ENCODE peak calls at places on chromosome 21, in four cellular contexts. S is H1, D is NT2/D1, E is HepG2. J is an unnamed sample.
A peak's percentile ranks its signal among the peaks of the same experiment; 100 is the strongest.

GRCh38 chr21:26070121-26070520 is 100.4 kb downstream of the APP start:
- DNase-seq in E (no peak), D (no peak), S (no peak), J (no peak)

GRCh38 chr21:25457411-25457810 is 149.9 kb downstream of the MRPL39 start:
- DNase-seq in S (no peak), E (no peak), D (no peak), J (peak; percentile 83)

GRCh38 chr21:45781741-45782140 is 138.2 kb downstream of the PCBP3 start:
- DNase-seq in D (no peak), E (no peak), S (no peak), J (no peak)

GRCh38 chr21:35303085-35303484 is 254.0 kb upstream of the RUNX1 start:
- DNase-seq in E (no peak), D (no peak), S (no peak), J (no peak)

GRCh38 chr21:25664462-25665070 is 25.5 kb downstream of the JAM2 start:
- DNase-seq in S (no peak), D (no peak), E (no peak), J (no peak)

GRCh38 chr21:44697811-44698734 is 1.1 kb downstream of the KRTAP10-12 start:
- DNase-seq in D (no peak), E (peak; percentile 69), S (no peak), J (no peak)

GRCh38 chr21:32372755-32373154 is 20.1 kb downstream of the URB1 start:
- DNase-seq in D (no peak), S (no peak), E (no peak), J (no peak)

GRCh38 chr21:20737227-20737626 is 261.0 kb upstream of the NCAM2 start:
- DNase-seq in S (no peak), D (no peak), E (no peak), J (no peak)

GRCh38 chr21:16633851-16634521 is 878.9 kb upstream of the CXADR start:
- DNase-seq in S (no peak), E (no peak), D (no peak), J (no peak)

GRCh38 chr21:20729376-20729775 is 268.8 kb upstream of the NCAM2 start:
- DNase-seq in D (no peak), S (no peak), E (no peak), J (no peak)

GRCh38 chr21:39647476-39647875 is 34.7 kb downstream of the B3GALT5 start:
- DNase-seq in E (no peak), D (peak; percentile 46), S (no peak), J (no peak)
- TF ChIP-seq YY1 in E (no peak), D (no peak), S (no peak), J (no peak)

GRCh38 chr21:19695796-19696195 is 1292.2 kb upstream of the TMPRSS15 start:
- DNase-seq in E (no peak), S (no peak), D (no peak), J (no peak)

GRCh38 chr21:19692231-19692630 is 1288.6 kb upstream of the TMPRSS15 start:
- DNase-seq in E (no peak), S (no peak), D (no peak), J (no peak)
- TF ChIP-seq YY1 in E (no peak), S (no peak), D (no peak), J (no peak)

GRCh38 chr21:42302794-42303193 is 12.4 kb downstream of the TFF3 start:
- DNase-seq in S (no peak), D (no peak), E (no peak), J (no peak)
- TF ChIP-seq YY1 in S (no peak), D (no peak), E (no peak), J (no peak)

DNA sequence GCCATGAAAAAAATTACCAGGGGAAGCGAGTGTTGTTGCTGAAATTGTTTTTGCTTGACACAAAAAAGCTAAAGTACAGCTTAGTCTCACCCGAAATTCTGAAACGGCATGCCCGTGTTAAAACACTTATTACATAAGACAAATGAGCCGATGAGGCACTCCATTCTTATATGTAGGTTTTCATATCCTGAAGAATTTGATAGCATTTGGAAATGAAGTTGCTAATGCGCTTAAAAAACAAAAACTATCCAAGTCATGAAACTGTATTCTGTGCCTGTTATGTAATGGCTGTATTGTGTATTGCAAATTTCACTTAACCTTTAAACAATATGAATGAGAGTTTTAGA is 1.4 kb upstream of the NRIP1 start:
- DNase-seq in S (no peak), D (no peak), E (no peak), J (no peak)
- TF ChIP-seq YY1 in S (no peak), D (no peak), E (no peak), J (no peak)

DNA sequence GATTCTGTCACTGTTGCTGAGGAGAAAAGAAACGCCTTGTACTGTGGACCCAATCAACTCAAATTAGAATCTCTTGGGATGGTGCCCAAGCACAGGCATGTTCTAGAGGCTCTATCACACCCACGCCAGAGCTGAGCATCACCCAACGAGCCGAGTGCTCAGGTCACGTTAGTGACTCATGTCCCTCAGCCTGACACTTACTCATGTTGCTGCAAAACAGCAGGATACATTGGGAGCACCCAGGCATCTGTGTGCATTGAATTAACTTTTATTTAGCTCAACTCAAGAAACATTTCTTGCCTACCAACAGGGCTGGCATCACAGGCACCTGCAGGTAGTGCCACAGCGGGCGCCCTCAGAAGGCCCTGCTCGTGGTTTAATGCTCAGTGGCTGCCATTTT is 149.8 kb downstream of the ETS2 start:
- DNase-seq in S (no peak), E (no peak), D (no peak), J (no peak)
- TF ChIP-seq YY1 in S (no peak), E (no peak), D (no peak), J (no peak)

GRCh38 chr21:42656872-42657271 is 3.5 kb downstream of the PDE9A start:
- DNase-seq in D (no peak), S (no peak), E (no peak), J (no peak)

GRCh38 chr21:42653492-42654061 is at the start of gene PDE9A:
- DNase-seq in S (no peak), E (no peak), D (no peak), J (no peak)

GRCh38 chr21:42654179-42654912 is 925 bp downstream of the PDE9A start:
- DNase-seq in S (no peak), D (no peak), E (peak; percentile 30), J (no peak)

GRCh38 chr21:42655797-42656770 is 2.7 kb downstream of the PDE9A start:
- DNase-seq in E (no peak), D (no peak), S (no peak), J (no peak)

GRCh38 chr21:42654913-42655796 is 1.7 kb downstream of the PDE9A start:
- DNase-seq in D (no peak), E (no peak), S (no peak), J (no peak)
- TF ChIP-seq YY1 in D (no peak), E (no peak), S (no peak), J (no peak)

GRCh38 chr21:43206231-43207042 is 37.6 kb downstream of the CRYAA start:
- DNase-seq in D (no peak), E (no peak), S (no peak), J (no peak)
- TF ChIP-seq YY1 in D (no peak), E (no peak), S (no peak), J (no peak)

GRCh38 chr21:36422279-36423098 is 37.3 kb downstream of the CHAF1B start:
- DNase-seq in E (peak; percentile 40), S (peak; percentile 58), D (peak; percentile 88), J (no peak)
- TF ChIP-seq YY1 in E (no peak), S (no peak), D (no peak), J (no peak)

DNA sequence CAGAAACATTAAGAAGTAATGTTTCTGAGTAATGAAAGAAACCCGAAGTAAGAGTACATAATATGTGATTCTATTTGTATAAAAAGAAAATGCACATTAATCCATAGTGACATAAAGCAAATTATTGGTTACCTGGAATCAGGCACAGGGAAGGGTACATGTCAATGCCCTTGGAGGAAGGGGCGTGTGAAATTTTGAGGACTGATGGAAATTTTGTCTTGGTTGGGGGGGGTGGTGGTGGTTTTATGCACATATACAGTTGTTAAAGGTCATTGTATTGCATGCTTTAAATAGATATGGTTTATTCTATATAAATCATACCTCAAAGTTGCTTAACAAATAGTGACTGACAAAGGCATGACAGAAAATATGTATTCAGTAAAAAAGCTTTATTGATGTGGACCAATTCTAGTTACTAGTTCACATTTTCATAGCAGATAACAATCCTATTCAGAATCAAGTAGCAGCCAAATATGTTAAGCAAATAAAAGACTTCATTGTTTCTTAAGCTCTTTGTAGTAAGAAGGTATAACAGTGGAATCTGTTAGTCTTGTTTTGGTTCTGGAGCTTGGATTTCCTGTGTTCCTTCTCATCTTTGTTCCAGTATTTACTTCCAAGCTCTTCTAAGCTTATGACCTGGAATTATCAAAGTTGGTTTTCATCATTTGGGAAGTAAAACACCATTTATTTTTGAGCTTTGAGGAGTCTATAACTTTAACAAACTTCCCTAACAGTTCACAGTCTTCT is 15.1 kb downstream of the BACH1 start:
- DNase-seq in D (no peak), S (no peak), E (no peak), J (no peak)
- TF ChIP-seq YY1 in D (no peak), S (no peak), E (no peak), J (no peak)

GRCh38 chr21:33586927-33587326 is 1.6 kb downstream of the DONSON start:
- DNase-seq in E (no peak), S (no peak), D (no peak), J (no peak)

GRCh38 chr21:33587792-33588484 is 546 bp downstream of the DONSON start:
- DNase-seq in D (peak; percentile 25), E (no peak), S (no peak), J (no peak)

GRCh38 chr21:33584455-33584854 is 4.0 kb downstream of the DONSON start:
- DNase-seq in D (no peak), S (no peak), E (no peak), J (no peak)

DNA sequence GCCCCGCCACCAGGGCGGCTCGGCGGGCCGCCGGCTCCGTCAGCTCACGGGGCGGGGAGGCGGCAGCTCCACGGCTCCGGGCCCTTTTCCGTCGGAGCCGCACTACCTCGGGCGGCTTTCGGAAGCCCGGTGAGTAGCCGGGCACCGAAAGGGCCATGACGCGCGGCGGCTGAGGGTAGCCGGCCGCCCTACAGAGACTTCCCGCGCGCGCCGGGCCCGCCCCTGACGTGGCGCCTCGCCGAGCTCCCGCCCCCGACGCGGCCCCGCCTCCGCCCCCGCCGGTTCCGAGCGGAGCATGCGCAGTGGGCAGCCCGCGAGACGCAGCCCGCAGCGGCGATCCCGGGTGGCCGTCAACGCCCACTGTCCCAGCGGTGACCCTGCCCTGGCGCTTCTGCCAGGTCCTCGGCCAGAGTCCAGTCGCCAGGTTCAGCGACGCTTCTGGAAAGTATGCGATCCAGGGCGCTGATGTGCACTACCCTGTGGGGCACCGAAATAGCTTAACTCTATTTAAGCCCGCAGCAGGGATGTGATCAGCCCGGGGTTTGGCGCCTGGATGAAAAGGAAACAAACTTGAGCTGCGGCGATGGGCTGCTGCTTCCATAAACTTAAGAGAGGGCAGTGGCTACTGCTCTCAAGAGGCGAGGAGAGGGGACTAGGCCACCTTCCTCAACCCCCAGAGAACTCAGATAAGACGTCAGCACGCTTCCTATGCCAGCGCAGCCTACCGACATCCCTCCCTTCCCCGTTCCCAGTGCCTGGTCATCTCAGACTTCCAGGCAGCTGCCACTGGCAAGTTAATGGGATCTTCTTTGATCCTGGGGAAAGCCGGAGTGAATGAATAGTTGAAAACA is at the start of gene DONSON:
- DNase-seq in E (peak; percentile 89), S (no peak), D (peak; percentile 76), J (peak; percentile 31)
- TF ChIP-seq YY1 in E (peak; percentile 61), S (peak; percentile 30), D (no peak), J (no peak)